ENCODE peak calls at places on chromosome 12, in seven cellular contexts. N, C, J, O, D, S and X are unnamed samples. For H3K27me3, the result is how much of the 10 kb centered on the place peaks cover.

GRCh38 chr12:117168976-117169375 is 21.3 kb downstream of the FBXO21 start:
- DNase-seq in D (no peak), C (no peak), S (no peak), N (no peak), J (no peak), O (no peak), X (no peak)

GRCh38 chr12:76178461-76178860 is 94.0 kb upstream of the NAP1L1 start:
- DNase-seq in N (no peak), O (no peak), D (no peak), S (no peak), J (no peak), C (no peak), X (no peak)

GRCh38 chr12:60437297-60437696 is 841.5 kb downstream of the SLC16A7 start:
- DNase-seq in D (no peak), J (no peak), N (no peak), S (no peak), C (no peak), O (no peak), X (no peak)

GRCh38 chr12:101297661-101298060 is 17.8 kb downstream of the UTP20 start:
- DNase-seq in S (peak), O (peak), N (peak), D (no peak), J (no peak), C (no peak), X (no peak)

GRCh38 chr12:105279460-105280056 is 43.6 kb upstream of the APPL2 start:
- DNase-seq in C (peak), N (no peak), J (no peak), D (peak), S (peak), O (no peak), X (peak)

GRCh38 chr12:121005346-121005815 is 10.9 kb downstream of the C12orf43 start:
- DNase-seq in C (peak), J (peak), O (peak), S (peak), D (peak), N (peak), X (peak)

GRCh38 chr12:93167841-93168492 is 209.8 kb upstream of the NUDT4 start:
- DNase-seq in O (peak), C (peak), N (no peak), S (peak), D (no peak), J (peak), X (peak)

GRCh38 chr12:82874935-82875334 is 188.2 kb downstream of the TMTC2 start:
- DNase-seq in J (peak), S (no peak), N (peak), C (no peak), D (no peak), O (no peak), X (no peak)

GRCh38 chr12:27822076-27822712 is 42.2 kb upstream of the MANSC4 start:
- DNase-seq in J (peak), N (peak), C (no peak), S (peak), D (no peak), O (no peak), X (no peak)

GRCh38 chr12:47904647-47905312 is at the start of gene VDR:
- DNase-seq in N (peak), J (peak), O (peak), D (peak), C (peak), S (peak), X (peak)
- H3K27me3 ChIP-seq in N (under half), J (under half), O (under half), D (under half), C (half or more), S (under half), X (under half)

DNA sequence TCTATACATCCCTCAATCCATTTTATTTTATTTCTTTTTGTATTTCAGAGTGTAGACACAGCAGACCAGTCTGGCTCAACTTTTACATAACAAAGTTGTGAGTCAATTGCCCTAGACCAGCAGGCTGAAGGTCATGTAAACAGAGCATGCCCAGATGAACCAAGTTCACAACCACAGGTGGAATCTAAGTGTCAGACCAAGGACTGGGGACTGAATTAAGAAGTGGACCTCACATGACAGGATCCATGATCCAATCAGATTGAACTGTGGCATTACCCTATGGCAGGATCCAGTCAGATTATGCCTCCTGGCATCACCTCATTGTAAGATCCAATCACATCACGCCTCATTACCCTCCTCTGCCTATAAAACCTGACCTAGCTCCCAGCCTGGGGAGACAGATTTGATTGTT is 455.8 kb downstream of the SOX5 start:
- DNase-seq in C (no peak), N (no peak), O (no peak), S (no peak), J (no peak), D (no peak), X (no peak)
- H3K18ac ChIP-seq in C (no peak), N (no peak), O (no peak), S (no peak), J (no peak), D (no peak), X (no peak)

DNA sequence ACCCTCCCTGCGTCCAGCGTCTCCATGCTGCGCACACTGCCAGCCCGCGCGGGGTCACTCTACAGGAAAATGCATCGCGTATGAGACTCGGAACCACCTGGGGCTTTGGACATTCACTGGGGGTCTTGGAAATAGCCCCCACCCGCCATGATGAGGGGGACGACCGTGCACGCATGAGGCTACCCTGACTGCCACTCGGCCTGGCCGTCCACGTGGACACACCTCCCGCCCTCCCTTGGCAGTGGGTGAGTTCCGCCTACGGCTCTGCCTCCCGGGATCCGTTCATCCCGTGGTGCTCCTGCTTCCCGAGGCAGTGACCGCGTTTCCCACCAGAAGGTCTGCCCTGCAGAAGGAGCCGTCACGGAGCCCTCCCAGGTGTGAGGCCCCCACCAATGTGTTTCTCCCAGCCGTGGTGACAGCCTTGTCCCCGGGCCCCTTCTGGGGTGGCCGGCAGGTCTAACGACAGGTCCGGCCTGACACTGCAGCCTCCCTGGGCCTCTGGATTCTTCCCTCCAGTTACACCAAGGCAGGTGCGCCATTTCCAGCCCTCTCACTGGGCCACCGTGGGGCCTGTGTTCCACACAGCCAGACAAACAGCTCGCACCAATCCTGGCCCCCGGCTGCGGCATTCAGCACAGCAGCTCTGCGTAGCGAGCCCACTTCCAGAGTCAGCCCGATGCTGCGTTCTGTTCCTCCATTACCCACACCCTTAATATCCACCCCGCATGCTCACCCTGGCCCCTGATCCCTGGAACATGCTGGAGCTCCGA is 11.1 kb upstream of the GALNT9 start:
- DNase-seq in N (no peak), C (no peak), D (no peak), J (no peak), O (no peak), S (no peak), X (no peak)
- H3K27me3 ChIP-seq in N (under half), C (under half), D (under half), J (under half), O (under half), S (under half), X (under half)

GRCh38 chr12:29634057-29634456 is 136.6 kb upstream of the OVCH1 start:
- DNase-seq in O (peak), D (no peak), C (no peak), J (peak), S (no peak), N (peak), X (no peak)
- H3K18ac ChIP-seq in O (no peak), D (no peak), C (no peak), J (peak), S (no peak), N (peak), X (no peak)

DNA sequence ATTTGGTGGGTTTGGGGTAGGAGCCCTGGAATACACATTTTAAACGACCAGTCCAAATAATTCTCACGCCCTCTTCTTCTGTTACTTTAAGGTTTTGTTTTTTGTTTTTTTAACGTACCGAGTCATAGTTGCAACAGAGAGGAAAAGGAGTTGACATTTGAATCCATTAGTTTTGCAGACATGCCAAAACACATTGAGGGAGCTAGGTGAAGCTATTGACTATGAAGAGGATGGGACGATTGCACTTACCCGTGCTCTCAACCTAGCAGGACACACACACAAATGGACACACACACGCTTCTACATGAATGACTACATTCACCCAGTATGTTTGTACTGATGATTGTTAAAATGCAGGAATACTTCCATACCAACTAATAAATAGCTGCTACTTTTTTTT is 54.3 kb upstream of the CIT start:
- DNase-seq in D (no peak), S (no peak), J (no peak), N (no peak), O (no peak), C (no peak), X (no peak)
- H3K27me3 ChIP-seq in D (under half), S (under half), J (under half), N (under half), O (under half), C (under half), X (under half)

GRCh38 chr12:6904280-6905276 is at the start of gene LRRC23:
- DNase-seq in N (peak), C (peak), D (peak), O (peak), S (peak), J (peak), X (peak)

GRCh38 chr12:6902448-6902847 is 2.2 kb upstream of the LRRC23 start:
- DNase-seq in C (no peak), S (no peak), J (no peak), D (no peak), O (no peak), N (no peak), X (no peak)

GRCh38 chr12:6896846-6897435 is 7.7 kb upstream of the LRRC23 start:
- DNase-seq in C (no peak), J (no peak), S (no peak), O (no peak), D (no peak), N (no peak), X (no peak)

GRCh38 chr12:6903712-6904111 is 910 bp upstream of the LRRC23 start:
- DNase-seq in C (no peak), O (no peak), D (no peak), J (no peak), S (no peak), N (no peak), X (no peak)

DNA sequence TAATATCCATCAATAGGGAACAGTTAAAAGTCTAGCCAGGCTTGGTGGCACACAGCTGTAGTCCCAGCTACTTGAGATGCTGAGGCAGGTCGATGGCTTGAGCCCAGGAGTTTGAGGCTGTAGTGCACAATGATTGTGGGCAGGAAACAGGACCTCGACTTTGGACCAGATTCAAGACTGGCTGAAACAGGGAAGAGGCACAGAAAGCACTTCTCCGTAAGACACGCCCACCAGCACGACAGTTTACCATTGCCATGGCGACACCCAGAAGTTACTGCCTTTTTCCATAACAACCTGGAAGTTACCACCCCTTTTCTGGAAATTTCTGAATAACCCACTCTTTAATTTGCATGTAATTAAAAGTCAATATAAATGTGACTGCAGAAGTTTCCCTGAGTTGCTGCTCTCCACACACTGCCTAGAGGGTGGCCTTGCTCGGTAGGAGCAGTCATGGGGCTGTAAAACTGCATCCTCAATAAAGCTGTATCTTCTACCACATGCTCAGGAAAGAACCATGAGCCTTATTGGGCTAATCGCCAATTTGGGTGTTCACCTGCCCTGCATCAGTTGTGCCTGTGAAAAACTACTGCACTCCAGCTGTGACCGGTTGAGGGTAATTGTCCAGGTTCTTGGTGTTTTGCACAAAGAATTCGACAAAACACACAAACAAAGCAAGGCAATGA is 4.6 kb upstream of the LRRC23 start:
- DNase-seq in J (peak), O (peak), N (peak), D (no peak), S (no peak), C (no peak), X (peak)
- H3K18ac ChIP-seq in J (no peak), O (no peak), N (no peak), D (no peak), S (no peak), C (no peak), X (peak)

GRCh38 chr12:113598815-113599406 is 127.2 kb upstream of the LHX5 start:
- DNase-seq in C (no peak), J (no peak), D (no peak), O (no peak), S (no peak), N (no peak), X (no peak)
- H3K27me3 ChIP-seq in C (under half), J (under half), D (under half), O (under half), S (under half), N (under half), X (under half)

GRCh38 chr12:89252284-89252683 is 100.0 kb downstream of the DUSP6 start:
- DNase-seq in S (no peak), C (no peak), D (no peak), J (peak), O (no peak), N (peak), X (no peak)
- H3K18ac ChIP-seq in S (no peak), C (no peak), D (no peak), J (no peak), O (no peak), N (no peak), X (no peak)

GRCh38 chr12:53828598-53828997 is 76.8 kb upstream of the CISTR start:
- DNase-seq in C (no peak), D (no peak), O (no peak), S (no peak), N (no peak), J (no peak), X (no peak)
- H3K27me3 ChIP-seq in C (half or more), D (under half), O (under half), S (under half), N (under half), J (under half), X (under half)

GRCh38 chr12:12214635-12215131 is 52.2 kb downstream of the LRP6 start:
- DNase-seq in D (no peak), O (peak), C (no peak), S (no peak), N (peak), J (peak), X (no peak)

GRCh38 chr12:12214201-12214600 is 52.6 kb downstream of the LRP6 start:
- DNase-seq in O (peak), D (no peak), N (no peak), C (no peak), J (no peak), S (no peak), X (no peak)

GRCh38 chr12:12219664-12220063 is 47.2 kb downstream of the LRP6 start:
- DNase-seq in C (no peak), N (no peak), D (no peak), S (no peak), J (no peak), O (no peak), X (no peak)

GRCh38 chr12:12217018-12217359 is 49.9 kb downstream of the LRP6 start:
- DNase-seq in D (no peak), S (no peak), J (no peak), O (no peak), C (no peak), N (no peak), X (no peak)

GRCh38 chr12:12216349-12217017 is 50.4 kb downstream of the LRP6 start:
- DNase-seq in S (no peak), C (no peak), O (no peak), J (no peak), N (peak), D (no peak), X (no peak)
- H3K18ac ChIP-seq in S (no peak), C (no peak), O (no peak), J (no peak), N (peak), D (no peak), X (no peak)